ENCODE peak calls at places on chromosomes 4 and X, in five cellular contexts. N is kidney tubule cell, S is NCI-H524 treated with DMSO at 0.1 percent for 48 hours, U is NCI-H1694, D is GM23338. I is an unnamed sample.

GRCh38 chrX:19678941-19679340 is 163.6 kb upstream of the MAP3K15 start:
- DNase-seq in S (no peak), D (no peak), U (no peak), N (peak), I (no peak)

GRCh38 chr4:173436149-173436579 is 37.2 kb upstream of the SCRG1 start:
- DNase-seq in S (no peak), N (peak), U (no peak), D (peak), I (no peak)

GRCh38 chrX:15834051-15834450 is 20.6 kb downstream of the AP1S2 start:
- DNase-seq in N (no peak), D (no peak), S (no peak), U (no peak), I (no peak)

GRCh38 chrX:129115104-129115503 is 408.2 kb downstream of the SMARCA1 start:
- DNase-seq in U (peak), D (peak), S (peak), N (peak), I (no peak)

GRCh38 chrX:44945736-44946135 is 72.7 kb downstream of the KDM6A start:
- DNase-seq in U (no peak), N (peak), D (peak), S (no peak), I (no peak)

GRCh38 chr4:175614880-175615279 is 197.2 kb downstream of the GPM6A start:
- DNase-seq in U (no peak), S (no peak), N (no peak), D (no peak), I (peak)

GRCh38 chr4:186936496-186937375 is 213.1 kb upstream of the FAT1 start:
- DNase-seq in U (no peak), S (no peak), D (no peak), N (peak), I (no peak)

GRCh38 chr4:15427715-15428114 is at the start of gene C1QTNF7:
- DNase-seq in D (no peak), U (no peak), N (no peak), S (no peak), I (no peak)

GRCh38 chr4:168634276-168634802 is 137.5 kb downstream of the PALLD start:
- DNase-seq in U (no peak), S (no peak), D (no peak), N (peak), I (no peak)

GRCh38 chrX:107970073-107970472 is 12.1 kb downstream of the TEX13B start:
- DNase-seq in U (no peak), S (no peak), D (no peak), N (peak), I (no peak)

GRCh38 chr4:76488905-76489798 is 54.1 kb downstream of the SHROOM3 start:
- DNase-seq in N (peak), U (no peak), D (no peak), S (no peak), I (no peak)

GRCh38 chrX:124805486-124805885 is 459.1 kb downstream of the SH2D1A start:
- DNase-seq in S (no peak), N (no peak), U (no peak), D (no peak), I (no peak)

GRCh38 chr4:168845897-168846296 is 164.2 kb downstream of the CBR4 start:
- DNase-seq in U (no peak), D (no peak), N (no peak), S (no peak), I (no peak)

GRCh38 chr4:137124278-137124932 is 407.9 kb downstream of the PCDH18 start:
- DNase-seq in N (peak), U (peak), D (peak), S (peak), I (no peak)

GRCh38 chr4:156291317-156291716 is 337.7 kb upstream of the CTSO start:
- DNase-seq in D (no peak), S (no peak), U (no peak), N (peak), I (no peak)

GRCh38 chr4:163385466-163385865 is 41.8 kb downstream of the NPY5R start:
- DNase-seq in N (peak), S (no peak), D (peak), U (no peak), I (no peak)

GRCh38 chr4:126338572-126338971 is 1023.8 kb downstream of the FAT4 start:
- DNase-seq in S (peak), U (no peak), N (no peak), D (no peak), I (no peak)

GRCh38 chr4:95984081-95984480 is 144.2 kb downstream of the PDHA2 start:
- DNase-seq in U (no peak), N (no peak), D (no peak), S (no peak), I (no peak)

GRCh38 chr4:156634612-156635011 is 337.0 kb downstream of the PDGFC start:
- DNase-seq in N (no peak), D (no peak), S (no peak), U (no peak), I (no peak)

GRCh38 chr4:5034206-5034605 is 14.9 kb upstream of the CYTL1 start:
- DNase-seq in U (no peak), D (no peak), N (no peak), S (no peak), I (no peak)

GRCh38 chr4:958836-959337 is 14.5 kb downstream of the DGKQ start:
- DNase-seq in U (no peak), N (no peak), D (no peak), S (no peak), I (peak)

GRCh38 chrX:413322-414201 is 26.9 kb upstream of the PPP2R3B start:
- DNase-seq in U (no peak), N (peak), S (no peak), D (peak), I (peak)

GRCh38 chr4:13525606-13526281 is 18.6 kb downstream of the NKX3-2 start:
- DNase-seq in D (peak), U (no peak), S (no peak), N (no peak), I (no peak)

GRCh38 chr4:148094149-148094548 is 348.1 kb downstream of the NR3C2 start:
- DNase-seq in D (no peak), S (peak), N (no peak), U (no peak), I (no peak)

GRCh38 chr4:98248984-98249383 is 12.2 kb upstream of the RAP1GDS1 start:
- DNase-seq in S (no peak), N (no peak), D (no peak), U (no peak), I (no peak)

GRCh38 chr4:163167333-163167626 is 590 bp upstream of the NAF1 start:
- DNase-seq in U (no peak), S (no peak), N (no peak), D (peak), I (no peak)

GRCh38 chr4:1400861-1401408 is 5.3 kb downstream of the NKX1-1 start:
- DNase-seq in D (no peak), U (no peak), N (no peak), S (no peak), I (no peak)

GRCh38 chr4:15695240-15695699 is 7.6 kb upstream of the BST1 start:
- DNase-seq in S (no peak), D (peak), N (peak), U (no peak), I (no peak)

GRCh38 chr4:182809417-182810102 is 107.6 kb downstream of the DCTD start:
- DNase-seq in N (peak), S (no peak), U (no peak), D (peak), I (no peak)